ENCODE peak calls at places on chromosomes 11 and 22, in nine cellular contexts. T is OCI-LY7; I is GM13977; Z is cardiac muscle cell; E is mucosa of descending colon; L is GM12865; P is activated CD8-positive, alpha-beta T cell treated with anti-CD3 and anti-CD28 coated beads for 36 hours; V is CD8-positive, alpha-beta T cell; C is coronary artery. W is an unnamed sample.

GRCh38 chr11:116772443-116773202 is at the start of gene BUD13:
- DNase-seq in T (peak; percentile 94), V (peak; percentile 96), C (peak; percentile 93), P (peak; percentile 95), I (peak; percentile 93), E (peak; percentile 94), L (peak; percentile 96), Z (peak; percentile 87), W (peak; percentile 96)

GRCh38 chr22:20573830-20574615 is 66.6 kb downstream of the MED15 start:
- DNase-seq in C (no peak), V (peak; percentile 47), E (no peak), I (no peak), Z (no peak), L (no peak), T (no peak), P (no peak), W (no peak)

GRCh38 chr11:29751618-29752017 is 265.2 kb downstream of the KCNA4 start:
- DNase-seq in L (no peak), P (no peak), I (no peak), Z (no peak), V (no peak), C (no peak), T (no peak), E (no peak), W (no peak)

GRCh38 chr11:93603671-93604070 is 57.8 kb upstream of the CEP295 start:
- DNase-seq in P (no peak), I (no peak), E (no peak), C (no peak), T (no peak), Z (no peak), V (no peak), L (no peak), W (no peak)

GRCh38 chr11:61007383-61007970 is 36.0 kb downstream of the CD6 start:
- DNase-seq in Z (no peak), C (no peak), V (no peak), E (peak; percentile 31), T (no peak), L (no peak), I (peak; percentile 62), P (no peak), W (peak; percentile 64)

GRCh38 chr22:46049726-46050450 is 72.9 kb upstream of the WNT7B start:
- DNase-seq in V (no peak), T (no peak), I (no peak), E (no peak), Z (no peak), P (no peak), L (no peak), C (peak; percentile 74), W (no peak)

GRCh38 chr11:93903989-93904388 is 53.6 kb upstream of the VSTM5 start:
- DNase-seq in E (no peak), C (no peak), L (no peak), V (no peak), Z (no peak), I (no peak), P (no peak), T (no peak), W (no peak)

GRCh38 chr11:94788396-94788795 is 20.2 kb downstream of the AMOTL1 start:
- DNase-seq in C (no peak), E (no peak), P (no peak), T (no peak), Z (no peak), L (no peak), V (no peak), I (no peak), W (no peak)

GRCh38 chr22:35552186-35552842 is 11.7 kb downstream of the RASD2 start:
- DNase-seq in T (peak; percentile 94), I (peak; percentile 87), P (peak; percentile 93), E (peak; percentile 54), V (peak; percentile 87), Z (peak; percentile 43), C (no peak), L (peak; percentile 72), W (peak; percentile 92)

GRCh38 chr11:132988381-132988780 is 543.9 kb downstream of the OPCML start:
- DNase-seq in C (no peak), L (no peak), V (no peak), Z (no peak), I (no peak), E (no peak), P (no peak), T (no peak), W (no peak)

GRCh38 chr22:29946220-29946619 is 63.2 kb downstream of the MTMR3 start:
- DNase-seq in V (no peak), P (no peak), T (no peak), I (no peak), E (no peak), L (no peak), Z (no peak), C (no peak), W (no peak)

GRCh38 chr11:3046190-3046589 is 11.0 kb downstream of the CARS1 start:
- DNase-seq in T (no peak), I (no peak), Z (no peak), V (no peak), L (no peak), E (no peak), P (no peak), C (no peak), W (no peak)
- TF ChIP-seq CTCF in T (peak; percentile 31), I (peak; percentile 18), Z (peak; percentile 19), V (no peak), L (peak; percentile 8), E (no peak), P (no peak), C (no peak), W (no peak)

GRCh38 chr11:67420147-67420645 is 4.7 kb downstream of the CARNS1 start:
- DNase-seq in L (no peak), T (no peak), P (no peak), V (peak; percentile 67), E (no peak), Z (no peak), I (no peak), C (no peak), W (no peak)

GRCh38 chr11:67422894-67423293 is 5.4 kb upstream of the RPS6KB2 start:
- DNase-seq in V (no peak), C (no peak), P (no peak), E (no peak), T (no peak), Z (no peak), I (no peak), L (no peak), W (no peak)

GRCh38 chr11:67423466-67423865 is 4.8 kb upstream of the RPS6KB2 start:
- DNase-seq in T (no peak), E (no peak), L (no peak), V (no peak), I (no peak), C (no peak), Z (no peak), P (no peak), W (no peak)

GRCh38 chr11:67420646-67421420 is 5.4 kb downstream of the CARNS1 start:
- DNase-seq in C (peak; percentile 95), T (peak; percentile 95), L (peak; percentile 97), Z (peak; percentile 95), V (peak; percentile 100), P (peak; percentile 99), I (peak; percentile 100), E (peak; percentile 99), W (peak; percentile 100)

DNA sequence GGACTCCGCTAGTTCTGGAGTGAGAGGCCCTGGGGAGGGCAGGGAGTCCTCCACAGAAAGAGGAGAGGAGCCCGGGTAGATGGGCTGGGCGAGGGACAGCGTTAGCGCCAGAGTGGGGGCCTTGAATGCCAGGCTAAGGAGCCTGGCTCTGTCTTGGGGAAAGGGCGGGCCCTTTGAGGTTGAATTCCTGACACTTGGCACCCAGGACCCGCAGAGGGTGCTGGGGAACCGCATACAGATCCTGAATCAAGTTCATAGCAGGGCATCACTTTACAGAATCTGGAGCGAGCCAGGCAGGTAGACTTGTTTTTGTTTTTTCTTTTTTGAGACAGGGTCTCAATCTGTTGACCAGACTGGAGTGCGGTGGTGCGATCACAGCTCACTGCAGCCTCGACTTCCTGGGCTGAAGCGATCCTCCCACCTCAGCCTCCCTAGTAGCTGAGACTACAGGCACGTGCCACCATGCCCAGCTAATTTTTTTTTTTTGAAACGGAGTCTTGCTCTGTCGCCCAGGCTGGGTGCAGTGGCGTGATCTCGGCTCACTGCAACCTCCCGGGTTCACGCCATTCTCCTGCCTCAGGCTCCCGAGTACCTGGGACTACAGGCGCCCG is 6.0 kb downstream of the CARNS1 start:
- DNase-seq in V (no peak), L (no peak), E (no peak), T (no peak), P (no peak), C (no peak), Z (no peak), I (no peak), W (no peak)
- TF ChIP-seq CTCF in V (no peak), L (no peak), E (no peak), T (peak; percentile 24), P (no peak), C (no peak), Z (no peak), I (no peak), W (no peak)

GRCh38 chr11:104546486-104546885 is 351.8 kb downstream of the CASP12 start:
- DNase-seq in P (no peak), V (no peak), Z (no peak), I (no peak), E (no peak), T (no peak), C (no peak), L (no peak), W (no peak)

GRCh38 chr11:104549019-104549418 is 349.2 kb downstream of the CASP12 start:
- DNase-seq in C (no peak), P (no peak), T (no peak), L (no peak), Z (no peak), E (no peak), I (no peak), V (no peak), W (no peak)

GRCh38 chr11:104547996-104548661 is 350.1 kb downstream of the CASP12 start:
- DNase-seq in Z (peak; percentile 16), I (no peak), V (no peak), C (no peak), E (no peak), P (peak; percentile 12), L (peak; percentile 5), T (no peak), W (no peak)
- TF ChIP-seq CTCF in Z (no peak), I (peak; percentile 22), V (no peak), C (no peak), E (no peak), P (no peak), L (no peak), T (peak; percentile 40), W (no peak)

GRCh38 chr11:69705901-69706787 is 2.3 kb upstream of the FGF19 start:
- DNase-seq in V (no peak), I (no peak), E (peak; percentile 31), P (no peak), C (no peak), L (no peak), T (no peak), Z (no peak), W (no peak)

GRCh38 chr11:69702769-69703510 is 882 bp downstream of the FGF19 start:
- DNase-seq in I (peak; percentile 50), L (no peak), E (no peak), V (no peak), T (no peak), Z (no peak), P (no peak), C (no peak), W (no peak)

GRCh38 chr11:69705246-69705856 is 1.5 kb upstream of the FGF19 start:
- DNase-seq in T (no peak), L (no peak), V (no peak), Z (no peak), E (no peak), I (no peak), P (no peak), C (no peak), W (no peak)

GRCh38 chr11:69703711-69704507 is at the start of gene FGF19:
- DNase-seq in T (no peak), Z (no peak), P (peak; percentile 20), I (peak; percentile 48), L (no peak), C (no peak), E (no peak), V (no peak), W (no peak)

GRCh38 chr11:69704508-69705245 is 855 bp upstream of the FGF19 start:
- DNase-seq in E (peak; percentile 28), L (no peak), C (no peak), V (no peak), I (peak; percentile 70), T (no peak), P (peak; percentile 34), Z (peak; percentile 28), W (peak; percentile 65)
- TF ChIP-seq CTCF in E (peak; percentile 27), L (peak; percentile 24), C (peak; percentile 25), V (no peak), I (peak; percentile 50), T (no peak), P (peak; percentile 81), Z (peak; percentile 61), W (peak; percentile 36)